ENCODE peak calls at places on chromosome 12, in seven cellular contexts. V is activated B cell treated with CpG ODN at 0.5 μM for 24 hours, S is HCT116, K is NCI-H1092 treated with DMSO at 0.1 percent for 48 hours, O is Daoy, T is NCI-H345, Y is glutamatergic neuron. I is an unnamed sample.

GRCh38 chr12:60494249-60494648 is 898.4 kb downstream of the SLC16A7 start:
- DNase-seq in V (no peak), S (peak; percentile 31), K (peak; percentile 1), O (no peak), T (peak; percentile 35), Y (no peak), I (no peak)

GRCh38 chr12:52873832-52874572 is 25.2 kb upstream of the KRT78 start:
- DNase-seq in V (peak; percentile 49), S (peak; percentile 78), K (peak; percentile 23), O (peak; percentile 99), T (peak; percentile 81), Y (peak; percentile 43), I (no peak)

GRCh38 chr12:28704477-28705169 is 444.5 kb upstream of the FAR2 start:
- DNase-seq in V (no peak), S (no peak), K (no peak), O (no peak), T (no peak), Y (no peak), I (no peak)

GRCh38 chr12:93848453-93849120 is 171.4 kb downstream of the CRADD start:
- DNase-seq in V (no peak), S (no peak), K (no peak), O (no peak), T (no peak), Y (no peak), I (no peak)

GRCh38 chr12:77995436-77996167 is 164.9 kb downstream of the NAV3 start:
- DNase-seq in V (no peak), S (peak; percentile 60), K (no peak), O (peak; percentile 74), T (no peak), Y (no peak), I (no peak)

GRCh38 chr12:47407730-47408129 is 298.1 kb downstream of the RPAP3 start:
- DNase-seq in V (no peak), S (no peak), K (no peak), O (no peak), T (no peak), Y (no peak), I (no peak)

GRCh38 chr12:29148958-29149690 is at the start of gene FAR2:
- DNase-seq in V (no peak), S (no peak), K (no peak), O (peak; percentile 50), T (no peak), Y (peak; percentile 64), I (peak; percentile 72)

GRCh38 chr12:11875414-11875935 is 195.3 kb upstream of the BCL2L14 start:
- DNase-seq in V (no peak), S (peak; percentile 63), K (no peak), O (no peak), T (peak; percentile 16), Y (no peak), I (no peak)

GRCh38 chr12:124915249-124916236 is 1.1 kb upstream of the UBC start:
- DNase-seq in V (no peak), S (no peak), K (no peak), O (peak; percentile 65), T (no peak), Y (no peak), I (no peak)

GRCh38 chr12:460301-461230 is 827 bp downstream of the B4GALNT3 start:
- DNase-seq in V (peak; percentile 25), S (no peak), K (peak; percentile 41), O (peak; percentile 46), T (peak; percentile 23), Y (peak; percentile 38), I (no peak)

GRCh38 chr12:113149361-113150150 is at the start of gene CFAP73:
- DNase-seq in V (no peak), S (peak; percentile 62), K (peak; percentile 19), O (peak; percentile 95), T (peak; percentile 59), Y (peak; percentile 84), I (no peak)

GRCh38 chr12:14416658-14417057 is 51.2 kb downstream of the ATF7IP start:
- DNase-seq in V (no peak), S (no peak), K (no peak), O (peak; percentile 19), T (peak; percentile 24), Y (no peak), I (no peak)

GRCh38 chr12:107360472-107360871 is 267.1 kb upstream of the CRY1 start:
- DNase-seq in V (no peak), S (no peak), K (no peak), O (no peak), T (no peak), Y (no peak), I (no peak)

GRCh38 chr12:43111608-43112007 is 440.4 kb downstream of the ADAMTS20 start:
- DNase-seq in V (no peak), S (no peak), K (no peak), O (peak; percentile 4), T (no peak), Y (no peak), I (no peak)

GRCh38 chr12:114662512-114663177 is 21.3 kb downstream of the TBX3 start:
- DNase-seq in V (peak; percentile 44), S (peak; percentile 57), K (peak; percentile 35), O (peak; percentile 89), T (peak; percentile 70), Y (peak; percentile 89), I (no peak)